ENCODE peak calls at places on chromosomes 12 and 14, in four cellular contexts. T, Q, S and L are unnamed samples.

GRCh38 chr14:101118746-101119610 is 215.5 kb upstream of the RTL1 start:
- DNase-seq in T (no peak), Q (peak), S (no peak), L (no peak)

GRCh38 chr12:100986595-100987547 is 192.3 kb downstream of the ANO4 start:
- DNase-seq in T (peak), Q (no peak), S (peak), L (peak)

GRCh38 chr12:39958377-39958776 is 147.5 kb downstream of the SLC2A13 start:
- DNase-seq in T (no peak), Q (no peak), S (peak), L (no peak)

GRCh38 chr12:14239350-14239934 is 126.0 kb upstream of the ATF7IP start:
- DNase-seq in T (peak), Q (no peak), S (no peak), L (peak)

GRCh38 chr12:32671930-32672785 is 6.9 kb upstream of the DNM1L start:
- DNase-seq in T (peak), Q (peak), S (peak), L (peak)

GRCh38 chr12:127716181-127716580 is 550.8 kb upstream of the TMEM132C start:
- DNase-seq in T (no peak), Q (no peak), S (no peak), L (no peak)

GRCh38 chr14:104685216-104685997 is 4.0 kb upstream of the INF2 start:
- DNase-seq in T (peak), Q (no peak), S (no peak), L (no peak)

GRCh38 chr12:24901975-24902461 is 46.9 kb downstream of the BCAT1 start:
- DNase-seq in T (peak), Q (no peak), S (peak), L (peak)

GRCh38 chr12:104695453-104696148 is 238.9 kb downstream of the CHST11 start:
- DNase-seq in T (peak), Q (no peak), S (peak), L (peak)

GRCh38 chr14:66974397-66975025 is 214.7 kb upstream of the GARIN2 start:
- DNase-seq in T (peak), Q (no peak), S (peak), L (peak)

GRCh38 chr14:57390806-57391562 is 598 bp downstream of the NAA30 start:
- DNase-seq in T (peak), Q (no peak), S (peak), L (peak)

GRCh38 chr12:132393245-132393795 is 63.9 kb upstream of the GALNT9 start:
- DNase-seq in T (no peak), Q (no peak), S (no peak), L (no peak)

GRCh38 chr12:94575645-94576393 is 74.5 kb downstream of the TMCC3 start:
- DNase-seq in T (no peak), Q (no peak), S (no peak), L (no peak)

GRCh38 chr12:27279836-27280235 is 35.8 kb downstream of the STK38L start:
- DNase-seq in T (peak), Q (no peak), S (no peak), L (no peak)

GRCh38 chr14:104078031-104078455 is 7.5 kb upstream of the ASPG start:
- DNase-seq in T (peak), Q (peak), S (peak), L (peak)

GRCh38 chr12:1949771-1950470 is 31.5 kb upstream of the CACNA2D4 start:
- DNase-seq in T (peak), Q (no peak), S (no peak), L (no peak)

GRCh38 chr14:22339277-22339676 is 249.7 kb downstream of the DAD1 start:
- DNase-seq in T (peak), Q (peak), S (no peak), L (peak)

GRCh38 chr14:101370593-101371569 is 190.4 kb upstream of the DIO3 start:
- DNase-seq in T (no peak), Q (no peak), S (no peak), L (no peak)

GRCh38 chr12:70007687-70008086 is 182.7 kb downstream of the MYRFL start:
- DNase-seq in T (peak), Q (no peak), S (no peak), L (no peak)

GRCh38 chr12:119176267-119177055 is 2.3 kb upstream of the HSPB8 start:
- DNase-seq in T (peak), Q (peak), S (peak), L (peak)

GRCh38 chr12:2183556-2184541 is 131.1 kb downstream of the CACNA1C start:
- DNase-seq in T (peak), Q (peak), S (no peak), L (peak)

GRCh38 chr12:51942501-51943000 is 8.9 kb upstream of the ACVR1B start:
- DNase-seq in T (no peak), Q (no peak), S (no peak), L (no peak)

GRCh38 chr12:49357099-49357678 is 10.1 kb upstream of the SPATS2 start:
- DNase-seq in T (peak), Q (no peak), S (peak), L (peak)

GRCh38 chr12:113103756-113104450 is 31.7 kb downstream of the RASAL1 start:
- DNase-seq in T (no peak), Q (no peak), S (no peak), L (no peak)

GRCh38 chr14:70707138-70708038 is 65.7 kb downstream of the TTC9 start:
- DNase-seq in T (peak), Q (no peak), S (no peak), L (peak)

GRCh38 chr12:90589966-90590365 is 365.0 kb downstream of the CCER1 start:
- DNase-seq in T (no peak), Q (no peak), S (no peak), L (no peak)

GRCh38 chr12:131351319-131352028 is 359.4 kb upstream of the SFSWAP start:
- DNase-seq in T (no peak), Q (no peak), S (no peak), L (no peak)

GRCh38 chr12:103470664-103471063 is 25.1 kb downstream of the C12orf42 start:
- DNase-seq in T (peak), Q (no peak), S (no peak), L (no peak)

GRCh38 chr14:54916061-54916460 is 13.4 kb upstream of the GCH1 start:
- DNase-seq in T (no peak), Q (no peak), S (no peak), L (no peak)

GRCh38 chr14:96493178-96493577 is 9.0 kb upstream of the PAPOLA start:
- DNase-seq in T (no peak), Q (no peak), S (no peak), L (no peak)

GRCh38 chr12:30985814-30986452 is 59.4 kb downstream of the TSPAN11 start:
- DNase-seq in T (peak), Q (peak), S (peak), L (peak)

GRCh38 chr12:114400925-114401324 is 5.0 kb downstream of the TBX5 start:
- DNase-seq in T (no peak), Q (peak), S (no peak), L (no peak)

GRCh38 chr12:40227447-40227846 is 2.6 kb downstream of the LRRK2 start:
- DNase-seq in T (no peak), Q (no peak), S (no peak), L (no peak)

DNA sequence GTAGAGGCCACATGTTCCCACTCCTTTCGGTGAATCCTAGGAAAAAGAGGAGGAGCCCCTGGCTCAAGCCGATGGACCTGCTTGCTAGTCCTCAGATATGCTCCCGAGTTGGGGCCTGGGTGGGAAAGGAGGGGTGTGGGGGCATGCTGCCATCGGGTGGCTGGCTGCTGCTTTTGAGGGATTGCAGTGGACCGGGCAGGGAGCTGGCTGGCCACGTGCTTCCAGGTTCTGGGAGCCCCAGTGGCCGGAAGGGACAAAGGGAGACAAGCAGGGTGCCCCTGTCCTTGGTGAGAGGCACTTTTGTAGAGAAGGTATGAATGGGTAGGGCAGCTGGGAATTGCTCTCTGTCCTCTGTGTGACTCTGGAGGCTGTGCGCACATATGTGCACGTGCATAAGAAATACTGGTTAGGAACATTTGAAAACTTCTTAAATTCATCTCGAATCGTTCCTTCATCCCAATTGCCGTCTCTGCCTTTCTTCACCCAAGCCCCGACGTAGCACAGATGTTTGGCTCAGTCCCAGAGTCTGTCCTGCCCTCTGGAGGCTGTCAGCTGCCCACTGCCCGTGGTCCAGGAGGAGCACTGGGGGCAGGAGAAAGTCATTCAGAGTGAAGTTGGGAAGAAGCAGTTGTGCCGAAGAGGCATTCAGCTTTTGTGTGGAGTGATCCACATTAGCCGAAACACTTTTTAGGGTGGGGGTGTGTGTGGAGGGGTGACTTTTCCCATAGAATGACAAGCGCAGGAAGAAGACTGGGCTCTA is 124.7 kb downstream of the TSPAN9 start:
- DNase-seq in T (no peak), Q (no peak), S (no peak), L (no peak)
- TF ChIP-seq CTCF in T (no peak), Q (no peak), S (no peak), L (peak)

DNA sequence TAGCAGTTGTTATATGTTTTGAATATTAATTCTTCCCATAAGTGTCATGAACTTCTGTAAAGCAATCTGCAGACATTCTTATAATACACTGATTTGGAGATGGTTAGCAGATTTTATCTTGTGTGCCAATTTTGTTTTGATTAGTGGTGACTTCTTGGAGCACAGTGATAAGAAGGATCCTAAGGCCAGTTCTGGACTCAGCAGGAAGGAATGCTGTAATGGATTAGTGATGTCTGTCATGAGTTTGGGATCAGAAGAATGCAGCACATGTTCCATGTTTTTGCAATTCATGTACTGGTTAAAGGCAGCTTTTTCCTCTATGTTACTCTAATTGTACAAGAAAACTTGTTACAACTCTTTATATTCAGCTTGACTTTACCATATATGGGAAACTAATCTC is 91.5 kb downstream of the UNC79 start:
- DNase-seq in T (peak), Q (no peak), S (no peak), L (no peak)
- H3K4me3 ChIP-seq in T (no peak), Q (no peak), S (no peak), L (no peak)

GRCh38 chr12:65282840-65283239 is 4.4 kb downstream of the MSRB3 start:
- DNase-seq in T (no peak), Q (no peak), S (no peak), L (no peak)
- TF ChIP-seq CTCF in T (no peak), Q (no peak), S (no peak), L (no peak)

DNA sequence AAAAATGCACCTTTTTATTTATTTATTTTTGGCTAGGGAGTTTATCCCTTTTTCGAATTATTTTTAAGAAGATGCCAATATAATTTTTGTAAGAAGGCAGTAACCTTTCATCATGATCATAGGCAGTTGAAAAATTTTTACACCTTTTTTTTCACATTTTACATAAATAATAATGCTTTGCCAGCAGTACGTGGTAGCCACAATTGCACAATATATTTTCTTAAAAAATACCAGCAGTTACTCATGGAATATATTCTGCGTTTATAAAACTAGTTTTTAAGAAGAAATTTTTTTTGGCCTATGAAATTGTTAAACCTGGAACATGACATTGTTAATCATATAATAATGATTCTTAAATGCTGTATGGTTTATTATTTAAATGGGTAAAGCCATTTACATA is 14.9 kb upstream of the SNAPC1 start:
- DNase-seq in T (no peak), Q (no peak), S (no peak), L (peak)
- H3K4me3 ChIP-seq in T (no peak), Q (no peak), S (no peak), L (no peak)

GRCh38 chr12:124445121-124445718 is 122.2 kb downstream of the NCOR2 start:
- DNase-seq in T (no peak), Q (no peak), S (no peak), L (no peak)
- TF ChIP-seq CTCF in T (no peak), Q (no peak), S (no peak), L (peak)

GRCh38 chr14:92460916-92461579 is 52.5 kb upstream of the RIN3 start:
- DNase-seq in T (peak), Q (no peak), S (peak), L (peak)

GRCh38 chr14:92460541-92460915 is 53.1 kb upstream of the RIN3 start:
- DNase-seq in T (no peak), Q (no peak), S (no peak), L (no peak)

GRCh38 chr14:92458136-92458958 is 55.2 kb upstream of the RIN3 start:
- DNase-seq in T (no peak), Q (no peak), S (no peak), L (no peak)

GRCh38 chr14:92458959-92459478 is 54.6 kb upstream of the RIN3 start:
- DNase-seq in T (no peak), Q (no peak), S (no peak), L (no peak)

DNA sequence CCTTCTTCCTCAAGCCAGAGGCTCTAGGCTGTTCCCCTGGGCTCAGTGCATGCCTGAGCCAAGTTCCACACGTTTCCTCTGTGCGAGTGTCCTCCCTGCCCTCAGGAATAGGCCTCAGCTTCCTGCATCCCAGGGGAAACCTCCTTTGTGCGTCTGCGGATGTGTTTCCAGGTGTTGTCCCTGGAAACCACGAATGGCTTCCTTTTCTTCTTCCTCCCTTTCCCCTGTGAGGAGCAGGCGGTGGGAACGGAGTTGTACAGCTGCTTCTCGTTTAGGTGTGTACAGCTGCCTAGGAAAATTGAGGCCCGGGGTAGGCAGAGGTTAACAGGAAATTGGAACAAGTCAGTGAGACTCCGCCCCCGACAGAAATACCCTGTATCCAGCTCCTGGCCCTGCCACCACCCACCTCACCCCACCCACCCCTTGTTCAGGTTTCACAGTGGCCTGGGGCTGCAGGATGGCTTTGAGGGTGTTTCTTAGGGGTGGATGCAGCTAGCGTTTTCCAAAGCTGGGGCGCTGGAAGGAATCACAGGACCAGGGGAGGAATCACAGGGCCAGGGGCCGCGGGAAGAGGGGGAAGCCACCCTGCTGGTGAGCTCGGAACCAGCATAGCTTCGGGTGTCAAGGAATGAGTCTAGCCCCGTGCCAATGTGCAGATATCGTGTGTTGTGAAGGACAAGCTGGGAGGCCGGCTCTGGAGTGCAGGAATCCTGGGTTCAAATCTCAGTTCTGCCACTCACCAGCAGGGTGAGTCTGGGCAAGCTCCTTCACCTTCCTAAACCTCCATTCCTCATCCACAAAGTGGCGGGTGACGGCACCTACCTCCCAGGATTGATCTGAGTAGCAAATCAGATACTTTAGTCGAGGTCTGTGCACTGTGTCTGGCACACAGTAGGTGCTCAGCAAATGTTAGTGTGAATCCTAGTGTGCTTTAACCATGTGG is 53.8 kb upstream of the RIN3 start:
- DNase-seq in T (no peak), Q (no peak), S (peak), L (no peak)
- H3K4me3 ChIP-seq in T (no peak), Q (no peak), S (no peak), L (no peak)

GRCh38 chr14:59631237-59631636 is 54.6 kb upstream of the CCDC175 start:
- DNase-seq in T (no peak), Q (no peak), S (no peak), L (no peak)
- TF ChIP-seq CTCF in T (no peak), Q (no peak), S (no peak), L (peak)

DNA sequence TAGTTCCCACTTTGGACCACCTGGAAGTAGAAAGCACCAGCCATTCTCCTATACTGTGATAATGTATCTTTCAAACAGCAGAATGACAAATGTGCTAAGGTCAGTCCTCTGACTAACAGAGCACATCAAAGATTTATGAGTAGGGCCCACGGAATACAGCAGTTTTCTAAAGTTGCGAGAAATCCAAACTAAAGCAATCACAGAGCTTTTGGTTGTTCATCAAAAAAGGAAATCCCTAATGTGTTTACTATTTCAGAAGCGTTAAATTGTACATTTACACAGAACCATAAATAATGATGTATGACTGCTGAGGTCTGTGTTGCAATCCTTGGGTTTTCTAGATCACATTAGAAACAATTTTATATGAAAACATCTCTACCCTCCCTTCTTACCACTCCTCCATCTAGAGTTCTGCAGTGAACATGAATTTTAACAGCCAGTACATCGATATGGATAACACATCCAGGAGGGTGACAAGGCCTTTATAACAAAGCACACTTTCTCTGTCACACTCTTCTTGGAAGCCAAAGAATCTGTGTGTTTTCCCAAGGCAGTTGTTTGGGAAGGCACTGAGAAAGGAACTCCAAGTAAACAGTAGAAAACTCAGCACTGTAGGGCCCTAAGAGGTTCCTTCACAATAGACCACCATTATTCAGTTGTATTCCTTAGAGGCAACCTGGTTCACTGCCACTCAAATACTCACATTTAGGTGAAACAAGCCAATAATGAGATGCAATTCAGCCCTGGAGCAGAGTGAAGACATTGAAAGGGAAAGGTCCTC is 7.3 kb downstream of the KITLG start:
- DNase-seq in T (no peak), Q (no peak), S (peak), L (no peak)
- H3K4me3 ChIP-seq in T (no peak), Q (no peak), S (no peak), L (no peak)

GRCh38 chr12:44497044-44497443 is 379.1 kb downstream of the NELL2 start:
- DNase-seq in T (no peak), Q (no peak), S (no peak), L (no peak)
- TF ChIP-seq CTCF in T (no peak), Q (no peak), S (no peak), L (no peak)

DNA sequence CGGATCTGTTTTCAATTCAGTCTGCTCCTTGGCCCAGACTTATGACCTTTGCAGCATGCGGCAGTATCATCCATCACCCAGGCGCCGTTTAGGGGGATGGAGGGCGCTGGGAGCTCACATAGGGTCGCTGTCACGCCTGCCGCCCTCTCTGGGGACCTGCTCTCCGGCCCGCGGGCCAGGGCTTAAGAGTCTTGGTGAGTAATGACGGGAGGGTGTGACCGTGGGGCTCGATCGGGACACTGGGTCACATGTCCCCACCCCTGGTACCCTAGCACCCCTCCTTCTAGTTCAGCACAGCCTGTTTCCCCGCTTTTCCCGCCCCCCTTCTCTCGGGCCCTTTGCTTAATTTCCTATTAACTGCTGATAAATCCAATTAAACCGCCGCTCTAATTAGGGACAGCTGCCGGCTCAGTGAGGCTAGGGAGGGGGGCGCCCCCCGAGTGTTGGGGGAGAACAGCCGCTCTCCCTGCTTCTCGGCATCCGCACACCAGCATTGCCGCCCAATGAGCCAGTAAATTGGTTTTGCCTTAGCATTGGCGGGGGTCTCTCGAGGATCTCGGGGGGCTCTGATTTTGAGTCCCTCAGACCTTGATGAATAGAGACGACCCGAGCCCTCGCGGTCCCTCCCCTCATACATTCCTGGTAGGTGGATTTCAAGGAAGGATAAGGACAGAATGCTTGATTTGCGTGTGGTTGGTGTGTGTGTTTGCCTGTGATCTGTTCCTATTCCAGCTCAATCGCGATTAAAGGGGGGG is 9.3 kb downstream of the STAC3 start:
- DNase-seq in T (no peak), Q (no peak), S (no peak), L (no peak)
- H3K4me3 ChIP-seq in T (no peak), Q (no peak), S (no peak), L (no peak)